ENCODE peak calls at places on chromosome 16, in four cellular contexts. One of them, this sample, is unnamed.

GRCh38 chr16:18983565-18984424 is at the start of gene TMC7:
- DNase-seq in cardiac fibroblast: peak
- DNase-seq in NB4: peak
- DNase-seq in thoracic aorta: peak
- DNase-seq in this sample: peak

GRCh38 chr16:24478401-24478800 is 61.0 kb upstream of the RBBP6 start:
- DNase-seq in cardiac fibroblast: no peak
- DNase-seq in NB4: no peak
- DNase-seq in thoracic aorta: no peak
- DNase-seq in this sample: peak

GRCh38 chr16:53504161-53504663 is 1.2 kb upstream of the AKTIP start:
- DNase-seq in cardiac fibroblast: peak
- DNase-seq in NB4: peak
- DNase-seq in thoracic aorta: peak
- DNase-seq in this sample: peak

GRCh38 chr16:88017551-88018101 is 66.4 kb downstream of the BANP start:
- DNase-seq in cardiac fibroblast: no peak
- DNase-seq in NB4: no peak
- DNase-seq in thoracic aorta: no peak
- DNase-seq in this sample: no peak

GRCh38 chr16:2470603-2471015 is 488 bp upstream of the NTN3 start:
- DNase-seq in cardiac fibroblast: no peak
- DNase-seq in NB4: peak
- DNase-seq in thoracic aorta: no peak
- DNase-seq in this sample: no peak

GRCh38 chr16:81705261-81705660 is 73.8 kb upstream of the PLCG2 start:
- DNase-seq in cardiac fibroblast: no peak
- DNase-seq in NB4: no peak
- DNase-seq in thoracic aorta: no peak
- DNase-seq in this sample: no peak

GRCh38 chr16:12411521-12411920 is 392.2 kb downstream of the CPPED1 start:
- DNase-seq in cardiac fibroblast: no peak
- DNase-seq in NB4: no peak
- DNase-seq in thoracic aorta: no peak
- DNase-seq in this sample: no peak

GRCh38 chr16:11609474-11610120 is 22.9 kb upstream of the LITAF start:
- DNase-seq in cardiac fibroblast: no peak
- DNase-seq in NB4: no peak
- DNase-seq in thoracic aorta: no peak
- DNase-seq in this sample: no peak

GRCh38 chr16:81946206-81946605 is 65.1 kb downstream of the SDR42E1 start:
- DNase-seq in cardiac fibroblast: peak
- DNase-seq in NB4: no peak
- DNase-seq in thoracic aorta: no peak
- DNase-seq in this sample: no peak

GRCh38 chr16:69108069-69108904 is 2.8 kb downstream of the HAS3 start:
- DNase-seq in cardiac fibroblast: no peak
- DNase-seq in NB4: no peak
- DNase-seq in thoracic aorta: no peak
- DNase-seq in this sample: no peak

GRCh38 chr16:1152651-1153259 is at the start of gene CACNA1H:
- DNase-seq in cardiac fibroblast: no peak
- DNase-seq in NB4: no peak
- DNase-seq in thoracic aorta: no peak
- DNase-seq in this sample: no peak

GRCh38 chr16:78715673-78716072 is 616.2 kb downstream of the WWOX start:
- DNase-seq in cardiac fibroblast: no peak
- DNase-seq in NB4: no peak
- DNase-seq in thoracic aorta: no peak
- DNase-seq in this sample: no peak

GRCh38 chr16:67185003-67185865 is 1.5 kb upstream of the MATCAP1 start:
- DNase-seq in cardiac fibroblast: peak
- DNase-seq in NB4: peak
- DNase-seq in thoracic aorta: peak
- DNase-seq in this sample: peak

GRCh38 chr16:67184453-67185002 is 765 bp upstream of the MATCAP1 start:
- DNase-seq in cardiac fibroblast: no peak
- DNase-seq in NB4: no peak
- DNase-seq in thoracic aorta: no peak
- DNase-seq in this sample: no peak

GRCh38 chr16:67183284-67183626 is 508 bp downstream of the MATCAP1 start:
- DNase-seq in cardiac fibroblast: no peak
- DNase-seq in NB4: no peak
- DNase-seq in thoracic aorta: no peak
- DNase-seq in this sample: no peak

GRCh38 chr16:67182288-67182687 is 1.5 kb downstream of the MATCAP1 start:
- DNase-seq in cardiac fibroblast: no peak
- DNase-seq in NB4: no peak
- DNase-seq in thoracic aorta: no peak
- DNase-seq in this sample: no peak

DNA sequence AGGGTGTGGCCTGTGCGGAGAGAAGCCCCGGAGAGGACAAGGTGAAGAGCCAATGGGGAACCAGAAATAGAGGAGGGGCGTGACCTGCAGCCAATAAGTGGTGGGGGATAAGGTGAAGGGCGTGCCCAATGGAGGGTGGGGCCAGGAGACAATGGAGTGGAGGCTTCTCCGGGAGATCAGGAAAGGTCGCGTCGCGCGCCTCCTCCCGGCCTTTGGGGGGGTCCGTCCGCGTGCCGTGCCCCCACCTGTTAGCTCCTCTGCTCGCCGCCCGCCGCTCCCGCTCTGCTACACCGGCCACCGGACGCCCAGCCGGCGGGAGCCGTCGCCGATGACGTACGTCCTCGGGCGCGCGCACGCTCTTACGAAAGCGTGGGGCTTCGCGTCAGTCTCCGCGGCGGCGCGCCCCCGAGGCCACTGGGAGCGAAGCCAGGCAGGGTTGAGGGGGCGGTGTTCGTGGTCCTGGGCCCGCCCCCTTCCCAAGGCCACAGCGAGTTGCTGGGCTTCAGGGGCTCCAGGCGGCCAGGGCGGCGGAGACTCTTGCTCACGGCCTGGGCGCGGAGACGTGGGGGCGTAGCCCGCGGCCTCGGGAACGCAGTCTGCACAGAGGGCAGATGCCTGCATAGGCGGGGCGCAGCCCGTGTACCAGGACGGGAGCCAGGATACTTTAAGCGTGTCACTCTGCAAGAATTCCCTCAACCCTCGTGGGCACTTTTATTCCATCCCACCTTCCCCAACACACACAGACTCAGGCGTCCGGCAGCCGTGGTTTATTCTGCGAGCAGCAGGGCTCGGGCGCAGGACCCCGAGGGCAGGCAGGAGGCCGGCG is at the start of gene MATCAP1:
- DNase-seq in cardiac fibroblast: peak
- DNase-seq in NB4: peak
- DNase-seq in thoracic aorta: peak
- DNase-seq in this sample: peak
- TF ChIP-seq CTCF in cardiac fibroblast: no peak
- TF ChIP-seq CTCF in NB4: no peak
- TF ChIP-seq CTCF in thoracic aorta: no peak
- TF ChIP-seq CTCF in this sample: no peak

GRCh38 chr16:31569360-31569717 is 41.6 kb downstream of the AHSP start:
- DNase-seq in cardiac fibroblast: no peak
- DNase-seq in NB4: no peak
- DNase-seq in thoracic aorta: no peak
- DNase-seq in this sample: no peak
- H3K4me3 ChIP-seq in cardiac fibroblast: no peak
- H3K4me3 ChIP-seq in NB4: no peak
- H3K4me3 ChIP-seq in thoracic aorta: peak
- H3K4me3 ChIP-seq in this sample: no peak

GRCh38 chr16:49720225-49720624 is 135.7 kb downstream of the ZNF423 start:
- DNase-seq in cardiac fibroblast: no peak
- DNase-seq in NB4: no peak
- DNase-seq in thoracic aorta: no peak
- DNase-seq in this sample: no peak
- TF ChIP-seq CTCF in cardiac fibroblast: no peak
- TF ChIP-seq CTCF in NB4: no peak
- TF ChIP-seq CTCF in thoracic aorta: no peak
- TF ChIP-seq CTCF in this sample: no peak

GRCh38 chr16:65118866-65119265 is 3.0 kb downstream of the CDH11 start:
- DNase-seq in cardiac fibroblast: peak
- DNase-seq in NB4: no peak
- DNase-seq in thoracic aorta: no peak
- DNase-seq in this sample: no peak
- H3K4me3 ChIP-seq in cardiac fibroblast: no peak
- H3K4me3 ChIP-seq in NB4: no peak
- H3K4me3 ChIP-seq in thoracic aorta: no peak
- H3K4me3 ChIP-seq in this sample: no peak

DNA sequence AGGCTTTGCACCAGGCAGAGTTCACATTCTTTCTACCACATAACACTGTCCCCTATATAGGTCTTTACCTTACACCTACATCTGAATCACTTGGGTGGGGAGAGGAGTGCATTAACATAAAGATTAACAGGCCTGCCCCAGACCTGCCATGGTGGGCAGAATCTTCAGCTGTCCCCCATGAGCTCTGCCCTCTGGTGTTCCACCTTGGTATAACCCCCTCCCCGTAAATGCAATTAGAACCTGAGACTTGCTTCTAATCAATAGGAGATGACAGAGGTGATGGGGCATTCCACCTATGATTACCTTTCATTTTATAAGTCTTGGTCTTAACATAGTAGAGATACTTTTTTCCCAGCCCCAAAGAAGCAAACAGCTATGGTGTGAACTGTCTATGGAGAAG is 20.4 kb upstream of the GRIN2A start:
- DNase-seq in cardiac fibroblast: no peak
- DNase-seq in NB4: no peak
- DNase-seq in thoracic aorta: no peak
- DNase-seq in this sample: no peak
- TF ChIP-seq CTCF in cardiac fibroblast: no peak
- TF ChIP-seq CTCF in NB4: peak
- TF ChIP-seq CTCF in thoracic aorta: no peak
- TF ChIP-seq CTCF in this sample: peak

GRCh38 chr16:22161999-22162657 is at the start of gene SDR42E2:
- DNase-seq in cardiac fibroblast: no peak
- DNase-seq in NB4: no peak
- DNase-seq in thoracic aorta: no peak
- DNase-seq in this sample: no peak
- H3K4me3 ChIP-seq in cardiac fibroblast: no peak
- H3K4me3 ChIP-seq in NB4: no peak
- H3K4me3 ChIP-seq in thoracic aorta: peak
- H3K4me3 ChIP-seq in this sample: no peak